ENCODE peak calls at places on chromosome 3, in six cellular contexts. U, T, X, L, N and E are unnamed samples.

GRCh38 chr3:135143474-135143873 is 348.4 kb downstream of the EPHB1 start:
- DNase-seq in U (no peak), T (no peak), X (no peak), L (no peak), N (no peak), E (no peak)

GRCh38 chr3:65110661-65111060 is 422.9 kb upstream of the ADAMTS9 start:
- DNase-seq in U (no peak), T (no peak), X (no peak), L (no peak), N (no peak), E (no peak)

GRCh38 chr3:197858133-197858532 is 67.1 kb downstream of the LRCH3 start:
- DNase-seq in U (no peak), T (no peak), X (no peak), L (no peak), N (no peak), E (no peak)

GRCh38 chr3:79654019-79654418 is 113.8 kb downstream of the ROBO1 start:
- DNase-seq in U (no peak), T (no peak), X (no peak), L (no peak), N (no peak), E (no peak)

GRCh38 chr3:49727154-49727923 is 3.6 kb upstream of the GMPPB start:
- DNase-seq in U (no peak), T (no peak), X (no peak), L (no peak), N (no peak), E (no peak)

GRCh38 chr3:186180151-186180550 is 71.3 kb upstream of the ETV5 start:
- DNase-seq in U (no peak), T (no peak), X (no peak), L (no peak), N (no peak), E (no peak)

GRCh38 chr3:133295199-133295901 is 104.5 kb upstream of the BFSP2 start:
- DNase-seq in U (no peak), T (no peak), X (no peak), L (peak; percentile 31), N (no peak), E (no peak)

GRCh38 chr3:61954097-61954528 is 392.7 kb downstream of the PTPRG start:
- DNase-seq in U (no peak), T (no peak), X (no peak), L (peak; percentile 66), N (no peak), E (no peak)

GRCh38 chr3:354433-354832 is 157.9 kb downstream of the CHL1 start:
- DNase-seq in U (no peak), T (no peak), X (peak; percentile 61), L (peak; percentile 50), N (peak; percentile 76), E (no peak)

GRCh38 chr3:108051005-108051404 is 39.8 kb downstream of the CD47 start:
- DNase-seq in U (no peak), T (no peak), X (no peak), L (no peak), N (no peak), E (no peak)

GRCh38 chr3:138390582-138390932 is 42.2 kb downstream of the MRAS start:
- DNase-seq in U (no peak), T (no peak), X (no peak), L (no peak), N (no peak), E (no peak)

GRCh38 chr3:57948080-57948671 is 60.0 kb upstream of the FLNB start:
- DNase-seq in U (no peak), T (no peak), X (peak; percentile 43), L (no peak), N (no peak), E (no peak)

GRCh38 chr3:113431811-113432210 is 9.5 kb downstream of the CFAP44 start:
- DNase-seq in U (no peak), T (no peak), X (no peak), L (peak; percentile 45), N (no peak), E (no peak)

GRCh38 chr3:194142156-194142910 is 6.4 kb downstream of the HES1 start:
- DNase-seq in U (no peak), T (no peak), X (peak; percentile 37), L (peak; percentile 35), N (peak; percentile 67), E (no peak)

GRCh38 chr3:171321241-171321640 is 139.0 kb downstream of the TNIK start:
- DNase-seq in U (no peak), T (no peak), X (no peak), L (no peak), N (no peak), E (no peak)

GRCh38 chr3:184506579-184506978 is 55.0 kb upstream of the EPHB3 start:
- DNase-seq in U (no peak), T (no peak), X (no peak), L (peak; percentile 51), N (no peak), E (no peak)

GRCh38 chr3:29515451-29515850 is 234.6 kb downstream of the RBMS3 start:
- DNase-seq in U (no peak), T (no peak), X (no peak), L (peak; percentile 68), N (no peak), E (no peak)

GRCh38 chr3:24645047-24645446 is 150.4 kb upstream of the THRB start:
- DNase-seq in U (no peak), T (no peak), X (no peak), L (no peak), N (no peak), E (no peak)

GRCh38 chr3:33704891-33705290 is 13.2 kb downstream of the CLASP2 start:
- DNase-seq in U (no peak), T (no peak), X (no peak), L (no peak), N (no peak), E (no peak)

GRCh38 chr3:38404286-38404685 is 49.4 kb upstream of the ACVR2B start:
- DNase-seq in U (peak; percentile 10), T (no peak), X (no peak), L (peak; percentile 94), N (no peak), E (no peak)

GRCh38 chr3:36447063-36447462 is 66.8 kb downstream of the STAC start:
- DNase-seq in U (no peak), T (no peak), X (no peak), L (peak; percentile 28), N (no peak), E (no peak)

GRCh38 chr3:54822206-54822605 is 105.7 kb downstream of the LRTM1 start:
- DNase-seq in U (no peak), T (no peak), X (no peak), L (peak; percentile 55), N (peak; percentile 38), E (no peak)

GRCh38 chr3:32303051-32303786 is 64.7 kb downstream of the CMTM8 start:
- DNase-seq in U (no peak), T (no peak), X (no peak), L (no peak), N (no peak), E (no peak)

GRCh38 chr3:72892081-72892763 is 4.4 kb downstream of the GXYLT2 start:
- DNase-seq in U (no peak), T (no peak), X (no peak), L (peak; percentile 96), N (peak; percentile 45), E (no peak)

GRCh38 chr3:194443911-194444310 is 42.9 kb downstream of the ATP13A3 start:
- DNase-seq in U (no peak), T (no peak), X (no peak), L (peak; percentile 13), N (no peak), E (no peak)

GRCh38 chr3:187139895-187140253 is 578 bp upstream of the RPL39L start:
- DNase-seq in U (no peak), T (no peak), X (no peak), L (no peak), N (no peak), E (no peak)

GRCh38 chr3:44499149-44499898 is 21.9 kb upstream of the ZNF445 start:
- DNase-seq in U (no peak), T (no peak), X (no peak), L (no peak), N (no peak), E (no peak)

GRCh38 chr3:44492496-44492895 is 15.0 kb upstream of the ZNF445 start:
- DNase-seq in U (no peak), T (no peak), X (no peak), L (no peak), N (no peak), E (no peak)

DNA sequence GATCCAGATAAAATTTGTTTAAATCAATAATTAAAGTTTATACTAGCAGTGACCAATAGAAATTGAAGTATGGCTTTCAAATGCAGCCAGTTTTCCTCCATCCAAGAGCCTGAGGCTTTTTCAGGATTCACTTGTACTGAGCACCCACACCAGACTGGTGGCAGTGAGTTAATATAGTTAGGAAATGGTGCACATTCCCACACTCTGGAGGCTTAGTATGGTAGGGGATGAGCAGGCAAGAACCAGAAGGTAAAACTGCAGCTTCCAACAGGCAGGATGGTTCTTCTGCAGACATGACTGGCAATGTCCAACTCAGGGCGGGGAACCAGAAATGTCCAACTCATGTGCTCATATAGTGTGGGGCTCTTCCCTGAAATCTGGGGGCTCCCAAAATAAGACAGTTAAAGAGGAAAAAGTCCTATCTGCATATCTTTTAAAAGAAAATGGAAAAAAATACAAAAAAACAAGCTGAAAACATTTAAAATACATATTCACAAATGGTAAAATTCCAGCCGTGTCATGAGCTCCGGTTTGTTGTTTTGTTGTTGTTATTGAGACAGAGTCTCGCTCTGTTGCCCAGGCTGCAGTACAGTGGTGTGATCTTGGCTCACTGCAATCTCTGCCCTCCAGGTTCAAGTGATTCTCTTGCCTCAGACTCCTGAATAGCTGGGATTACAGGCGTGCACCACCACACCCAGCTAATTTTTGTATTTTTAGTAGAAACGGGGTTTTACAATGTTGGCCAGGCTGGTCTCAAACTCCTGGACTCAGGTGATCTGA is 18.4 kb upstream of the ZNF445 start:
- DNase-seq in U (no peak), T (no peak), X (no peak), L (no peak), N (no peak), E (no peak)
- H3K9me3 ChIP-seq in U (peaks cover 27% of the 10 kb centered on the region), T (peaks cover 19% of the 10 kb centered on the region), X (peaks cover 12% of the 10 kb centered on the region), L (no peaks in the 10 kb centered on the region), N (no peaks in the 10 kb centered on the region), E (peaks cover 11% of the 10 kb centered on the region)

GRCh38 chr3:69744507-69744906 is 5.2 kb downstream of the MITF start:
- DNase-seq in U (no peak), T (no peak), X (no peak), L (no peak), N (no peak), E (no peak)
- H3K9me3 ChIP-seq in U (no peaks in the 10 kb centered on the region), T (no peaks in the 10 kb centered on the region), X (no peaks in the 10 kb centered on the region), L (no peaks in the 10 kb centered on the region), N (no peaks in the 10 kb centered on the region), E (no peaks in the 10 kb centered on the region)

GRCh38 chr3:147419731-147420360 is 10.7 kb downstream of the ZIC1 start:
- DNase-seq in U (no peak), T (no peak), X (peak; percentile 17), L (no peak), N (no peak), E (no peak)
- H3K9me3 ChIP-seq in U (no peaks in the 10 kb centered on the region), T (no peaks in the 10 kb centered on the region), X (no peaks in the 10 kb centered on the region), L (no peaks in the 10 kb centered on the region), N (no peaks in the 10 kb centered on the region), E (peaks cover 3% of the 10 kb centered on the region)

DNA sequence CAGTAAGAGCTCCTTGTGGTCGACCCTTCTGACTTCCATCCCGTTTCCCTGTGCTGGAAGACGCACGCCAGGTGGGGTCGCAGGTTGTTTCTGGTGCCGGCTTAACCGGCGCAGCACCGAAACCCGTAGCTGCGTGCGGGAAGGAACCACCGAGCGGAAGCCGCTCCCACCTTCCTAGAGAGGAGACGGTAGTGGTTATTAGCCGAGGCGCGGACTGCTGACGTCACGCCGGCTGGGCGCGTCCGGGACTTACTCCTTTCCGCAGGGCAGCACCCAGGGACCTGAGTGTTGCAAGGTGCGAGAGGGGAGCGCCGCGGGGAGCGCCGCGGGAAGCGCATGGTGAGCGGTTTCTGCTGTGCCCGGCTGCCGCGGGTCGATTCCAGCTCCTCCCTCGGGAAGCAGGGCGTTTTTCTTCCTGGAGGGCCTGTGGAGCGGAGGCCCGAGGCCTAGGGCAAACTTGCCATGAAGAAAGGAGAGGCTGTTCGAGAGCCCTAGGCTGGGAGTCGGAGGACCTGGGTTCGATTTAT is at the start of gene ZNF501:
- DNase-seq in U (peak; percentile 94), T (peak; percentile 75), X (peak; percentile 89), L (peak; percentile 91), N (peak; percentile 91), E (peak; percentile 51)
- H3K9me3 ChIP-seq in U (peaks cover 78% of the 10 kb centered on the region), T (peaks cover 27% of the 10 kb centered on the region), X (peaks cover 42% of the 10 kb centered on the region), L (peaks cover 18% of the 10 kb centered on the region), N (peaks cover 6% of the 10 kb centered on the region), E (peaks cover 29% of the 10 kb centered on the region)